ENCODE peak calls at places on chromosomes 5 and 9, in eight cellular contexts. Z is IMR-90, J is GM13977, F is coronary artery, T is brain microvascular endothelial cell, G is adrenal gland, S is A549, H is mammary epithelial cell. E is an unnamed sample.

GRCh38 chr9:128094166-128094949 is 26.3 kb downstream of the SLC25A25 start:
- DNase-seq in Z (peak; percentile 97), J (peak; percentile 88), F (peak; percentile 97), T (peak; percentile 98), G (peak; percentile 95), S (peak; percentile 94), H (peak; percentile 99), E (peak; percentile 84)

GRCh38 chr5:7897014-7897600 is 28.2 kb downstream of the MTRR start:
- DNase-seq in Z (peak; percentile 52), J (no peak), F (no peak), T (peak; percentile 79), G (no peak), S (peak; percentile 72), H (peak; percentile 44), E (no peak)

GRCh38 chr9:36939214-36939613 is 94.9 kb downstream of the PAX5 start:
- DNase-seq in Z (no peak), J (no peak), F (no peak), T (no peak), G (no peak), S (no peak), H (no peak), E (peak; percentile 42)

GRCh38 chr5:172420215-172420934 is 34.0 kb downstream of the SH3PXD2B start:
- DNase-seq in Z (peak; percentile 94), J (no peak), F (peak; percentile 84), T (peak; percentile 61), G (peak; percentile 84), S (peak; percentile 90), H (peak; percentile 99), E (no peak)

GRCh38 chr9:94149696-94150095 is 65.4 kb downstream of the PTPDC1 start:
- DNase-seq in Z (no peak), J (no peak), F (no peak), T (no peak), G (no peak), S (no peak), H (no peak), E (no peak)

GRCh38 chr5:16713386-16713928 is 96.7 kb upstream of the RETREG1 start:
- DNase-seq in Z (peak; percentile 38), J (no peak), F (no peak), T (peak; percentile 20), G (no peak), S (no peak), H (no peak), E (no peak)

GRCh38 chr5:106699198-106699597 is 971.5 kb downstream of the EFNA5 start:
- DNase-seq in Z (no peak), J (no peak), F (no peak), T (no peak), G (no peak), S (no peak), H (no peak), E (no peak)

GRCh38 chr5:161400583-161400982 is 145.9 kb downstream of the GABRB2 start:
- DNase-seq in Z (no peak), J (no peak), F (no peak), T (no peak), G (no peak), S (no peak), H (no peak), E (no peak)

GRCh38 chr5:55855509-55855908 is 4.4 kb downstream of the IL31RA start:
- DNase-seq in Z (peak; percentile 16), J (no peak), F (no peak), T (no peak), G (no peak), S (no peak), H (no peak), E (no peak)

GRCh38 chr5:10460252-10460906 is 18.7 kb downstream of the ROPN1L start:
- DNase-seq in Z (no peak), J (no peak), F (no peak), T (no peak), G (peak; percentile 46), S (peak; percentile 70), H (no peak), E (no peak)

GRCh38 chr9:88388886-88389617 is 808 bp downstream of the SPIN1 start:
- DNase-seq in Z (peak; percentile 76), J (no peak), F (peak; percentile 77), T (peak; percentile 62), G (peak; percentile 79), S (peak; percentile 68), H (peak; percentile 71), E (peak; percentile 82)
- TF ChIP-seq CTCF in Z (no peak), J (no peak), F (no peak), T (no peak), G (no peak), S (no peak), H (no peak), E (peak; percentile 8)

GRCh38 chr5:41636605-41637004 is 126.2 kb upstream of the PLCXD3 start:
- DNase-seq in Z (peak; percentile 28), J (peak; percentile 2), F (no peak), T (peak; percentile 47), G (no peak), S (peak; percentile 48), H (peak; percentile 10), E (no peak)
- TF ChIP-seq CTCF in Z (peak; percentile 28), J (peak; percentile 21), F (no peak), T (peak; percentile 56), G (peak; percentile 34), S (no peak), H (peak; percentile 37), E (peak; percentile 63)

GRCh38 chr5:180208038-180208434 is 975 bp downstream of the RASGEF1C start:
- DNase-seq in Z (no peak), J (no peak), F (no peak), T (no peak), G (no peak), S (no peak), H (no peak), E (no peak)
- TF ChIP-seq CTCF in Z (no peak), J (no peak), F (no peak), T (no peak), G (no peak), S (no peak), H (no peak), E (no peak)

GRCh38 chr9:133824802-133825186 is 86.6 kb upstream of the SARDH start:
- DNase-seq in Z (no peak), J (no peak), F (no peak), T (no peak), G (no peak), S (no peak), H (no peak), E (no peak)

GRCh38 chr9:133826289-133827085 is 88.3 kb upstream of the SARDH start:
- DNase-seq in Z (peak; percentile 11), J (no peak), F (no peak), T (no peak), G (no peak), S (no peak), H (no peak), E (no peak)

GRCh38 chr9:133825555-133826198 is 87.5 kb upstream of the SARDH start:
- DNase-seq in Z (peak; percentile 90), J (no peak), F (no peak), T (peak; percentile 9), G (no peak), S (no peak), H (no peak), E (no peak)

GRCh38 chr9:133830310-133830709 is 92.2 kb upstream of the SARDH start:
- DNase-seq in Z (peak; percentile 16), J (no peak), F (no peak), T (no peak), G (no peak), S (no peak), H (peak; percentile 12), E (no peak)

DNA sequence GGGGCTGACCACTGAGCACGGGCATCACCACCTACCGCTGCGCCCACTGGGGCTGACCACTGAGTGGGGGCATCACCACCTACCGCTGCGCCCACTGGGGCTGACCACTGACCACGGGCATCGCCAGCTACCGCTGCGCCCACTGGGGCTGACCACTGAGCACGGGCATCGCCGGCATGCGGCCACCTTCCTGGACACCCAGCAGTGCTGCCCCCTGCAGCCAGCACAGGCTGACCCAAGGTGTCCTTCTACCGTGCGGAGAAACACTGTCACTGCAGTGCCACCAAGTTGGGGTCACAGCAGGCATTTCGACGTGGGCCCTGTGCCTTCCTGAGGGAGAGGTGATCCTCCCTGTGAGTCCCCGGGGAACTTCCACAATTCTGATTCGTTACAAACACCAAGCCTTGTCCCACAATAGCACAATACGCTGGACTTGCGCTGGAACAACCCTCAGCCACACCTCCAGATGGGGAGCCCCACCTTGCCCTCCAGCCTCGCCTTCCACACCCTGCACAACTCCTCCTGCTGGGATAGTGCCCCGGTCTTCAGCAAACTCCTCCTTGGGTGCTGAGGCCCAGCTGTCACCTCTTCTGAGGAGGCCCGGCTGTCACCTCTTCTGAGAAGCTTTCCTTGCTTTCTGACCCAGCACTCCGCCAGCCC is 90.3 kb upstream of the SARDH start:
- DNase-seq in Z (no peak), J (no peak), F (no peak), T (no peak), G (no peak), S (no peak), H (no peak), E (no peak)
- TF ChIP-seq CTCF in Z (no peak), J (no peak), F (no peak), T (no peak), G (no peak), S (no peak), H (no peak), E (no peak)

DNA sequence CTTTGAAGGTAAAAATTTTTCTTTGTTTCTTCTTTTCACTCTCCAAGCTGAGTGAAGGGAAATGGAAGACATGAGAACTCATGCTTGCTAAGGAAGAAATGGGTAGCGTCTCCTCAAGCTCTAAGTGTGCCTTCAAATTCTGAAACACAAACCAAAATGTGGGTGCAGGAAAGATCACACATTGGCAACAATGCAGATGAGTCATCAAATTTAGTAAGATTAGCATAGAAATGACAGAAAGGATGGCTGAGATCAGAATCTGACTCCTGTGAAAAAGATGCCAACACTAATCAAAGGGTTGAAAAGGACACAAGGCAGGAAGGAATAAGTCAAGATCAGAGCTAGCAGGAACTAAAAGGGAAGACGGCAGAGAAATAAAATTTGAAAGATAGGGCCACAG is 61.1 kb upstream of the ZNF462 start:
- DNase-seq in Z (no peak), J (no peak), F (no peak), T (no peak), G (no peak), S (no peak), H (no peak), E (no peak)
- TF ChIP-seq CTCF in Z (no peak), J (no peak), F (no peak), T (no peak), G (no peak), S (no peak), H (no peak), E (no peak)

GRCh38 chr5:163350083-163350482 is 87.3 kb upstream of the CCNG1 start:
- DNase-seq in Z (no peak), J (no peak), F (no peak), T (no peak), G (no peak), S (peak; percentile 20), H (no peak), E (no peak)
- TF ChIP-seq CTCF in Z (no peak), J (no peak), F (no peak), T (peak; percentile 19), G (no peak), S (no peak), H (peak; percentile 31), E (peak; percentile 48)

E was measured in type B pancreatic cell.